ENCODE peak calls at places on chromosome 6, in five cellular contexts. F is progenitor cell of endocrine pancreas, Z is omental fat pad, N is nephron progenitor cell, T is psoas muscle. R is an unnamed sample.

GRCh38 chr6:154995241-154996162 is at the start of gene TIAM2:
- DNase-seq in Z (no peak), N (peak; percentile 72), T (peak; percentile 64), F (peak; percentile 39), R (peak; percentile 45)

GRCh38 chr6:40358473-40359460 is 228.4 kb downstream of the LRFN2 start:
- DNase-seq in F (no peak), Z (no peak), N (no peak), T (no peak), R (no peak)

GRCh38 chr6:140225587-140226438 is 851.4 kb upstream of the CITED2 start:
- DNase-seq in F (no peak), T (no peak), N (no peak), Z (no peak), R (no peak)

GRCh38 chr6:123380257-123380656 is 256.5 kb downstream of the TRDN start:
- DNase-seq in T (no peak), F (no peak), Z (no peak), N (peak; percentile 12), R (peak; percentile 39)

GRCh38 chr6:161750677-161751076 is 476.8 kb upstream of the AGPAT4 start:
- DNase-seq in T (no peak), N (no peak), Z (no peak), F (no peak), R (no peak)

GRCh38 chr6:37432590-37432915 is 468 bp upstream of the CMTR1 start:
- DNase-seq in Z (no peak), T (no peak), F (no peak), N (no peak), R (no peak)

GRCh38 chr6:40286027-40286426 is 301.1 kb downstream of the LRFN2 start:
- DNase-seq in N (no peak), Z (no peak), F (no peak), T (no peak), R (no peak)

GRCh38 chr6:152068622-152069261 is 261.3 kb downstream of the ESR1 start:
- DNase-seq in Z (no peak), F (no peak), T (no peak), N (no peak), R (no peak)

GRCh38 chr6:113855500-113856010 is 1.6 kb upstream of the MARCKS start:
- DNase-seq in T (no peak), Z (no peak), F (no peak), N (peak; percentile 45), R (peak; percentile 39)

GRCh38 chr6:7979831-7980230 is 69.2 kb upstream of the TXNDC5 start:
- DNase-seq in T (no peak), F (no peak), Z (no peak), N (no peak), R (no peak)

GRCh38 chr6:148342146-148343027 is at the start of gene SASH1:
- DNase-seq in F (peak; percentile 63), N (peak; percentile 77), T (peak; percentile 79), Z (no peak), R (peak; percentile 64)

GRCh38 chr6:162230147-162230752 is 497.3 kb downstream of the PRKN start:
- DNase-seq in T (no peak), Z (no peak), F (no peak), N (no peak), R (no peak)

GRCh38 chr6:16136086-16136485 is 7.2 kb downstream of the MYLIP start:
- DNase-seq in F (no peak), N (no peak), Z (no peak), T (no peak), R (no peak)

GRCh38 chr6:89023591-89024441 is 56.7 kb upstream of the PNRC1 start:
- DNase-seq in Z (no peak), T (no peak), N (no peak), F (no peak), R (no peak)

GRCh38 chr6:3457710-3458605 is 1.1 kb upstream of the SLC22A23 start:
- DNase-seq in T (peak; percentile 70), F (no peak), N (peak; percentile 19), Z (no peak), R (peak; percentile 40)

GRCh38 chr6:56911847-56912246 is 43.1 kb upstream of the BEND6 start:
- DNase-seq in T (no peak), F (no peak), Z (no peak), N (no peak), R (no peak)

GRCh38 chr6:169029861-169030260 is 223.8 kb downstream of the THBS2 start:
- DNase-seq in T (no peak), F (no peak), N (no peak), Z (no peak), R (no peak)

GRCh38 chr6:167588181-167588919 is 238.4 kb upstream of the AFDN start:
- DNase-seq in Z (no peak), N (no peak), T (no peak), F (no peak), R (no peak)

GRCh38 chr6:126947070-126947469 is 171.4 kb upstream of the RSPO3 start:
- DNase-seq in N (no peak), T (peak; percentile 60), F (no peak), Z (no peak), R (no peak)

DNA sequence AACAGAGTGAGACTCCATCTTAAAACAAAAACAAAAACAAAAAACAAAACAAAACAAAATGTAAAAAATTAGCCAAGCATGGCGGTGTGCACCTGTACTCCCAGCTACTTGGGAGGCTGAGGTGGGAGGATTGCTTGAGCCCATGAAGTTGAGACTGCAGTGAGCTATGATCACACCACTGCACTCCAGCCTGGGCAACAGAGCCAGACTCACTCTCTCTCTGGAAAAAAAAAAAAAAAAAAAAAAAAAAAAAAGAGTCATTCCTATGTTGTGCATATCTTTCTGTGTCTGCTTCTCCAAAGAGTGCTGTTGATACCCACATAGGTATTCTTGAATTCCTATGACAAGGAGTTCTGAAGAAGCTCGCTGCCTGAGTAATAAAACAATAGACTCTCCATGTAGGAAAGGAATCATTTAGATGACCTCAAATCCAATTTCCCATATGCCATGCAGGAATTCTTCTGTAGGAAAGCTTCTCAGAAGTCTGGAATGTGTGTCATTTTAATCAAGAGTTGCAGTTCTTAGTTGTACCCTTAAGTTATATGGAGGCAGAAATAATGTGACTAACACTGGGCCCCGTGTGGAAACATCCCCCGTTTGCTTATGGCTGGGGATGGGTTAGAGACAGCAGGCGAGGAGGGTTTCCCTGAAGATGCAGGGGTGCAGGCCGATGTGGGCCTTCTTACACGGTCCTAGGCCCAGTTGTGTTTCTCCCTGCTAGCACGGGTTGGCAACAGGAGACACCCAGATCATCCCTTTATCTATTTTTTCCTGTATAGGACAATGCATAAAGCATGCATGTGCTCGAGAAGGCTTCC is 79.4 kb downstream of the ZDHHC14 start:
- DNase-seq in N (no peak), Z (no peak), T (no peak), F (no peak), R (no peak)
- TF ChIP-seq CTCF in N (no peak), Z (no peak), T (no peak), F (no peak), R (no peak)

GRCh38 chr6:47180633-47181032 is 129.1 kb downstream of the TNFRSF21 start:
- DNase-seq in F (no peak), Z (no peak), N (no peak), T (no peak), R (no peak)
- TF ChIP-seq CTCF in F (no peak), Z (no peak), N (no peak), T (no peak), R (no peak)

GRCh38 chr6:32047855-32048766 is 9.9 kb downstream of the CYP21A2 start:
- DNase-seq in T (peak; percentile 86), N (peak; percentile 88), Z (peak; percentile 76), F (peak; percentile 68), R (peak; percentile 73)

GRCh38 chr6:32045811-32046449 is 7.7 kb downstream of the CYP21A2 start:
- DNase-seq in T (peak; percentile 68), F (no peak), N (no peak), Z (no peak), R (no peak)

GRCh38 chr6:32047539-32047854 is 9.3 kb downstream of the CYP21A2 start:
- DNase-seq in Z (no peak), F (no peak), N (no peak), T (peak; percentile 56), R (no peak)

GRCh38 chr6:32047084-32047478 is 8.9 kb downstream of the CYP21A2 start:
- DNase-seq in N (no peak), T (peak; percentile 79), Z (peak; percentile 46), F (no peak), R (no peak)

DNA sequence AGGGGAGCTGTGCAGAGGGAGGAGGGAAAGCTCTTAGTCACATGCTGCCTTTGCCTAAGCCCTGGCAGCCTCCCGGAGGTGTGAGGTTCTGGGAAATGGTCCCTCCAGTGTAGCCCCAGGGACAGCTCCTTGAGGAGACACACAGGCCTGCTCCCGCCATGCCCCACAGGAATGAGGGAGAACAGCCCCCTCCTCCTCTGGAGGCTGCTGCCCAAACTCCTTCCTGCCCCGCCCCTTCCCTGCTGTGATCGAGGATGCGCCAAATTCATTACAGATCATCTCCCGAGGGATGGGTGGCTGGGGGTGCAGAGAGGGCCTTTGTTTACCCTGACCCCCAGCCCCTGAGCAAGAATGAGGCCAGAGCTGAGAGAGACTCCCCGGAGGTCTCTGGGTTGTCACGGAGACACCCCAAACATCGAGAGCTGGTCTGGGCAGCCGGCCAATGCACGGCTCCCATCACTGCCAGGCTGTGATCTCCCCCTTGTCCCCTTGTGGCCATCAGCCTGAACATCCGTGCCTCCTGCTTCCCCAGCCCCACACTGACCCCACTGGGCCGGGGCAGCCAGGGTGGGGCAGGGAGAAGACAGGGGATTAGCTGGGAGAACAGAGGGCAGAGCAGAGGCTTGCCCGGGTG is 8.4 kb downstream of the CYP21A2 start:
- DNase-seq in T (peak; percentile 80), Z (no peak), N (no peak), F (no peak), R (no peak)
- TF ChIP-seq CTCF in T (no peak), Z (no peak), N (no peak), F (no peak), R (no peak)

GRCh38 chr6:38739532-38739931 is 24.4 kb downstream of the DNAH8 start:
- DNase-seq in Z (no peak), F (no peak), T (no peak), N (no peak), R (no peak)
- TF ChIP-seq CTCF in Z (no peak), F (peak; percentile 50), T (peak; percentile 14), N (peak; percentile 35), R (peak; percentile 60)

GRCh38 chr6:143601501-143601900 is 76.3 kb upstream of the PHACTR2 start:
- DNase-seq in N (no peak), T (no peak), F (no peak), Z (no peak), R (no peak)
- TF ChIP-seq CTCF in N (no peak), T (no peak), F (no peak), Z (no peak), R (no peak)

GRCh38 chr6:44133003-44133931 is 5.9 kb downstream of the TMEM63B start:
- DNase-seq in N (peak; percentile 42), Z (no peak), F (no peak), T (peak; percentile 79), R (no peak)
- TF ChIP-seq CTCF in N (no peak), Z (no peak), F (no peak), T (no peak), R (no peak)

R was measured in endothelial cell.